ENCODE peak calls at places on chromosomes 2 and 18, in four cellular contexts. Z is AG10803; I is fibroblast of the aortic adventitia; R is activated T-helper 1 cell treated with anti-CD3 and anti-CD28 coated beads, Interleukin-12 subunit alpha, Interleukin-12 subunit beta, Interleukin-2, Interleukin-4 antibody, amounts not matched to agents 30 ng/mL and 10 ng/mL and 1 ng/mL, durations not matched to agents 14 hours and 24 hours and 36 hours. Y is an unnamed sample.

GRCh38 chr2:212124597-212124996 is 414.0 kb downstream of the ERBB4 start:
- DNase-seq in I (peak), R (no peak), Z (no peak), Y (peak)

GRCh38 chr2:18242716-18243115 is 317.7 kb downstream of the RDH14 start:
- DNase-seq in R (no peak), I (no peak), Z (no peak), Y (no peak)

GRCh38 chr2:152171733-152172132 is 3.8 kb downstream of the STAM2 start:
- DNase-seq in Z (no peak), R (no peak), I (peak), Y (peak)

GRCh38 chr2:30217644-30218361 is 13.5 kb upstream of the LBH start:
- DNase-seq in R (no peak), I (no peak), Z (no peak), Y (no peak)

GRCh38 chr2:212926948-212927347 is 224.5 kb downstream of the IKZF2 start:
- DNase-seq in R (no peak), I (peak), Z (no peak), Y (no peak)

GRCh38 chr2:131104487-131105155 is 515 bp upstream of the PLEKHB2 start:
- DNase-seq in Z (peak), I (peak), R (peak), Y (peak)

GRCh38 chr2:15895615-15896500 is 44.5 kb upstream of the MYCN start:
- DNase-seq in I (no peak), Z (no peak), R (no peak), Y (no peak)

GRCh38 chr2:209977386-209978239 is 24.8 kb upstream of the RPE start:
- DNase-seq in I (peak), R (no peak), Z (peak), Y (peak)

GRCh38 chr2:186256540-186256939 is 229.5 kb upstream of the ZC3H15 start:
- DNase-seq in Z (peak), I (peak), R (no peak), Y (peak)

GRCh38 chr18:23689031-23689615 is at the start of gene LAMA3:
- DNase-seq in Z (peak), I (peak), R (no peak), Y (peak)

Y was measured in GM23248.